ENCODE peak calls at places on chromosomes 2 and 18, in nine cellular contexts. K, F, R, S, B, E, I, C and G are unnamed samples.

GRCh38 chr2:24566630-24567029 is 75.6 kb downstream of the NCOA1 start:
- DNase-seq in K (no peak), F (no peak), R (no peak), S (no peak), B (no peak), E (no peak), I (no peak), C (no peak), G (no peak)

GRCh38 chr2:189411860-189412259 is 29.4 kb upstream of the WDR75 start:
- DNase-seq in K (no peak), F (no peak), R (peak; percentile 91), S (peak; percentile 94), B (no peak), E (no peak), I (no peak), C (no peak), G (no peak)

GRCh38 chr18:53458944-53459580 is 765.4 kb downstream of the MBD2 start:
- DNase-seq in K (no peak), F (no peak), R (no peak), S (peak; percentile 68), B (no peak), E (no peak), I (peak; percentile 14), C (no peak), G (no peak)

GRCh38 chr2:52335727-52336126 is 1303.8 kb upstream of the NRXN1 start:
- DNase-seq in K (no peak), F (no peak), R (no peak), S (no peak), B (no peak), E (no peak), I (no peak), C (no peak), G (no peak)

GRCh38 chr2:149537098-149537726 is 50.4 kb downstream of the MMADHC start:
- DNase-seq in K (no peak), F (no peak), R (no peak), S (no peak), B (no peak), E (no peak), I (no peak), C (no peak), G (no peak)

GRCh38 chr2:25232248-25232825 is 64.0 kb upstream of the POMC start:
- DNase-seq in K (no peak), F (no peak), R (no peak), S (no peak), B (no peak), E (no peak), I (no peak), C (no peak), G (no peak)

GRCh38 chr2:14288016-14288415 is 344.5 kb upstream of the LRATD1 start:
- DNase-seq in K (no peak), F (no peak), R (no peak), S (no peak), B (no peak), E (no peak), I (no peak), C (no peak), G (no peak)

GRCh38 chr2:106065268-106065982 is 128.7 kb downstream of the UXS1 start:
- DNase-seq in K (no peak), F (no peak), R (no peak), S (peak; percentile 13), B (no peak), E (no peak), I (no peak), C (no peak), G (no peak)

GRCh38 chr18:45891806-45892205 is 66.3 kb downstream of the SIGLEC15 start:
- DNase-seq in K (no peak), F (no peak), R (no peak), S (peak; percentile 7), B (no peak), E (no peak), I (no peak), C (no peak), G (no peak)

GRCh38 chr18:58615150-58616132 is 13.4 kb downstream of the ALPK2 start:
- DNase-seq in K (no peak), F (no peak), R (peak; percentile 41), S (no peak), B (no peak), E (peak; percentile 36), I (no peak), C (peak; percentile 71), G (no peak)

GRCh38 chr2:191888400-191889166 is 41.7 kb upstream of the CAVIN2 start:
- DNase-seq in K (no peak), F (no peak), R (no peak), S (no peak), B (no peak), E (no peak), I (no peak), C (no peak), G (no peak)

GRCh38 chr2:60412626-60413025 is 140.8 kb downstream of the BCL11A start:
- DNase-seq in K (no peak), F (no peak), R (no peak), S (no peak), B (no peak), E (no peak), I (no peak), C (no peak), G (peak; percentile 67)

GRCh38 chr2:71452565-71452964 is 796 bp upstream of the DYSF start:
- DNase-seq in K (no peak), F (peak; percentile 95), R (peak; percentile 65), S (peak; percentile 57), B (peak; percentile 60), E (no peak), I (no peak), C (no peak), G (peak; percentile 48)

GRCh38 chr2:129748653-129749052 is 230.8 kb upstream of the RAB6C start:
- DNase-seq in K (no peak), F (no peak), R (no peak), S (no peak), B (no peak), E (no peak), I (no peak), C (no peak), G (peak; percentile 12)

GRCh38 chr18:57595347-57595746 is 8.8 kb upstream of the FECH start:
- DNase-seq in K (no peak), F (no peak), R (no peak), S (no peak), B (no peak), E (no peak), I (no peak), C (no peak), G (no peak)

GRCh38 chr2:205740381-205740780 is 58.1 kb downstream of the NRP2 start:
- DNase-seq in K (no peak), F (no peak), R (no peak), S (no peak), B (no peak), E (no peak), I (no peak), C (no peak), G (no peak)

GRCh38 chr2:15941970-15942710 is 1.8 kb downstream of the MYCN start:
- DNase-seq in K (no peak), F (no peak), R (peak; percentile 34), S (no peak), B (peak; percentile 37), E (no peak), I (peak; percentile 54), C (peak; percentile 15), G (no peak)

GRCh38 chr2:14967739-14968138 is 335.2 kb downstream of the LRATD1 start:
- DNase-seq in K (no peak), F (no peak), R (no peak), S (no peak), B (no peak), E (no peak), I (no peak), C (no peak), G (peak; percentile 36)

GRCh38 chr2:88807237-88807962 is 115.9 kb downstream of the RPIA start:
- DNase-seq in K (no peak), F (no peak), R (no peak), S (no peak), B (no peak), E (no peak), I (no peak), C (no peak), G (no peak)

GRCh38 chr2:9594361-9595063 is 36.3 kb downstream of the YWHAQ start:
- DNase-seq in K (no peak), F (no peak), R (peak; percentile 98), S (peak; percentile 91), B (no peak), E (no peak), I (no peak), C (no peak), G (no peak)

GRCh38 chr2:236215196-236215595 is 47.0 kb upstream of the GBX2 start:
- DNase-seq in K (no peak), F (no peak), R (no peak), S (no peak), B (no peak), E (no peak), I (no peak), C (no peak), G (no peak)

GRCh38 chr18:37322497-37323035 is 243.0 kb downstream of the CELF4 start:
- DNase-seq in K (no peak), F (peak; percentile 12), R (peak; percentile 76), S (peak; percentile 54), B (peak; percentile 92), E (no peak), I (peak; percentile 59), C (no peak), G (peak; percentile 75)

GRCh38 chr2:218508299-218508698 is 59.9 kb downstream of the USP37 start:
- DNase-seq in K (no peak), F (no peak), R (no peak), S (no peak), B (no peak), E (no peak), I (no peak), C (no peak), G (no peak)

GRCh38 chr2:70596293-70596692 is 42.7 kb upstream of the TGFA start:
- DNase-seq in K (no peak), F (no peak), R (peak; percentile 34), S (no peak), B (no peak), E (no peak), I (no peak), C (no peak), G (no peak)

GRCh38 chr2:102359527-102359926 is 3.9 kb downstream of the IL18R1 start:
- DNase-seq in K (no peak), F (no peak), R (no peak), S (no peak), B (no peak), E (no peak), I (no peak), C (no peak), G (no peak)

GRCh38 chr2:120733238-120733942 is 2.3 kb upstream of the GLI2 start:
- DNase-seq in K (no peak), F (no peak), R (no peak), S (no peak), B (no peak), E (no peak), I (no peak), C (no peak), G (no peak)

GRCh38 chr18:55641501-55641900 is 53.5 kb upstream of the TCF4 start:
- DNase-seq in K (no peak), F (no peak), R (no peak), S (peak; percentile 22), B (no peak), E (no peak), I (no peak), C (no peak), G (no peak)

GRCh38 chr2:84963692-84964405 is 7.1 kb upstream of the KCMF1 start:
- DNase-seq in K (no peak), F (peak; percentile 62), R (peak; percentile 96), S (peak; percentile 87), B (no peak), E (no peak), I (no peak), C (no peak), G (no peak)

GRCh38 chr2:119426801-119427395 is 4.8 kb upstream of the TMEM37 start:
- DNase-seq in K (no peak), F (no peak), R (no peak), S (peak; percentile 69), B (no peak), E (no peak), I (no peak), C (no peak), G (no peak)

GRCh38 chr2:70948350-70949003 is 12.8 kb downstream of the ATP6V1B1 start:
- DNase-seq in K (peak; percentile 47), F (peak; percentile 71), R (peak; percentile 86), S (peak; percentile 79), B (peak; percentile 88), E (peak; percentile 63), I (peak; percentile 80), C (peak; percentile 59), G (peak; percentile 94)

GRCh38 chr2:45750484-45750883 is 99.0 kb downstream of the PRKCE start:
- DNase-seq in K (no peak), F (peak; percentile 2), R (peak; percentile 43), S (no peak), B (no peak), E (no peak), I (no peak), C (no peak), G (no peak)